ENCODE peak calls at places on chromosome 9, in five cellular contexts. E is neural progenitor cell; Q is activated CD4-positive, alpha-beta T cell treated with anti-CD3 and anti-CD28 coated beads for 48 hours; R is fibroblast of the aortic adventitia; P is brain microvascular endothelial cell. Z is an unnamed sample.

GRCh38 chr9:99873531-99873930 is 32.9 kb upstream of the STX17 start:
- DNase-seq in E (no peak), Q (no peak), R (peak; percentile 33), P (peak; percentile 57), Z (no peak)

GRCh38 chr9:20552874-20553624 is 69.2 kb downstream of the MLLT3 start:
- DNase-seq in E (no peak), Q (no peak), R (peak; percentile 43), P (no peak), Z (no peak)

GRCh38 chr9:3827175-3827574 is 301.4 kb upstream of the RFX3 start:
- DNase-seq in E (no peak), Q (no peak), R (no peak), P (no peak), Z (no peak)

GRCh38 chr9:110189559-110190311 is 18.2 kb downstream of the C9orf152 start:
- DNase-seq in E (no peak), Q (no peak), R (no peak), P (no peak), Z (no peak)

GRCh38 chr9:130962418-130963316 is 23.6 kb upstream of the FIBCD1 start:
- DNase-seq in E (no peak), Q (no peak), R (peak; percentile 92), P (peak; percentile 92), Z (no peak)

GRCh38 chr9:129628709-129629108 is 2.7 kb downstream of the NTMT1 start:
- DNase-seq in E (no peak), Q (no peak), R (no peak), P (no peak), Z (no peak)

GRCh38 chr9:96553070-96553469 is 66.6 kb downstream of the CDC14B start:
- DNase-seq in E (no peak), Q (no peak), R (peak; percentile 89), P (peak; percentile 62), Z (no peak)

GRCh38 chr9:31542384-31543055 is 841.9 kb upstream of the ACO1 start:
- DNase-seq in E (peak; percentile 38), Q (peak; percentile 11), R (peak; percentile 48), P (peak; percentile 80), Z (no peak)

GRCh38 chr9:69671291-69671903 is 774 bp downstream of the APBA1 start:
- DNase-seq in E (no peak), Q (no peak), R (peak; percentile 22), P (no peak), Z (no peak)

GRCh38 chr9:98955259-98955658 is 11.6 kb downstream of the COL15A1 start:
- DNase-seq in E (no peak), Q (no peak), R (no peak), P (no peak), Z (no peak)

GRCh38 chr9:72041775-72042194 is 18.6 kb downstream of the C9orf57 start:
- DNase-seq in E (no peak), Q (no peak), R (peak; percentile 70), P (no peak), Z (no peak)

GRCh38 chr9:107390319-107390718 is 99.2 kb downstream of the KLF4 start:
- DNase-seq in E (no peak), Q (no peak), R (no peak), P (no peak), Z (no peak)

GRCh38 chr9:135090081-135090480 is 2.6 kb downstream of the OLFM1 start:
- DNase-seq in E (no peak), Q (no peak), R (no peak), P (no peak), Z (no peak)

GRCh38 chr9:70435948-70436347 is 21.5 kb upstream of the KLF9 start:
- DNase-seq in E (no peak), Q (no peak), R (peak; percentile 91), P (peak; percentile 81), Z (no peak)

GRCh38 chr9:84371737-84372136 is 31.2 kb upstream of the SLC28A3 start:
- DNase-seq in E (no peak), Q (no peak), R (peak; percentile 95), P (peak; percentile 84), Z (peak; percentile 69)

GRCh38 chr9:120745278-120745677 is 31.0 kb upstream of the MEGF9 start:
- DNase-seq in E (no peak), Q (no peak), R (no peak), P (no peak), Z (no peak)

GRCh38 chr9:99326112-99326916 is 104.2 kb downstream of the SEC61B start:
- DNase-seq in E (peak; percentile 51), Q (no peak), R (peak; percentile 30), P (no peak), Z (no peak)

GRCh38 chr9:110383491-110383890 is 45.8 kb upstream of the TXNDC8 start:
- DNase-seq in E (no peak), Q (no peak), R (no peak), P (no peak), Z (no peak)

GRCh38 chr9:21730899-21731298 is 71.5 kb upstream of the MTAP start:
- DNase-seq in E (no peak), Q (no peak), R (no peak), P (no peak), Z (no peak)

GRCh38 chr9:116193636-116194035 is 40.0 kb downstream of the PAPPA start:
- DNase-seq in E (no peak), Q (no peak), R (peak; percentile 69), P (peak; percentile 65), Z (no peak)

GRCh38 chr9:124843635-124844034 is 9.6 kb upstream of the WDR38 start:
- DNase-seq in E (no peak), Q (no peak), R (no peak), P (peak; percentile 80), Z (no peak)

GRCh38 chr9:87516222-87516930 is 18.7 kb downstream of the DAPK1 start:
- DNase-seq in E (no peak), Q (no peak), R (peak; percentile 35), P (peak; percentile 71), Z (no peak)

GRCh38 chr9:87497604-87498045 is at the start of gene DAPK1:
- DNase-seq in E (peak; percentile 92), Q (peak; percentile 28), R (peak; percentile 37), P (no peak), Z (no peak)

GRCh38 chr9:92180669-92181181 is 65.5 kb upstream of the SPTLC1 start:
- DNase-seq in E (no peak), Q (no peak), R (peak; percentile 58), P (peak; percentile 83), Z (no peak)